ENCODE peak calls at places on chromosomes 12 and 14, in eight cellular contexts. M is glutamatergic neuron, C is NCI-H510A, D is HS-27A, I is EH, T is EL, F is LHCN-M2, R is neuronal stem cell. A is an unnamed sample.

GRCh38 chr12:53325539-53326061 is 4.2 kb upstream of the AAAS start:
- DNase-seq in M (peak; percentile 46), C (no peak), D (no peak), I (peak; percentile 24), T (peak; percentile 27), F (no peak), R (no peak), A (peak; percentile 66)

GRCh38 chr14:52399886-52400599 is 85.9 kb downstream of the PTGER2 start:
- DNase-seq in M (no peak), C (no peak), D (no peak), I (peak; percentile 63), T (no peak), F (peak; percentile 47), R (no peak), A (peak; percentile 43)

GRCh38 chr14:32473476-32473875 is 144.4 kb downstream of the AKAP6 start:
- DNase-seq in M (no peak), C (no peak), D (no peak), I (peak; percentile 84), T (peak; percentile 43), F (peak; percentile 54), R (no peak), A (peak; percentile 82)

GRCh38 chr12:6722863-6723262 is 983 bp upstream of the COPS7A start:
- DNase-seq in M (no peak), C (no peak), D (no peak), I (no peak), T (no peak), F (no peak), R (no peak), A (no peak)

GRCh38 chr14:101917413-101918124 is 46.8 kb upstream of the DYNC1H1 start:
- DNase-seq in M (peak; percentile 48), C (no peak), D (no peak), I (no peak), T (no peak), F (no peak), R (no peak), A (no peak)

GRCh38 chr14:54170301-54170700 is 213.7 kb upstream of the BMP4 start:
- DNase-seq in M (no peak), C (no peak), D (no peak), I (no peak), T (no peak), F (no peak), R (no peak), A (no peak)

GRCh38 chr14:64324461-64325255 is 30.5 kb upstream of the ESR2 start:
- DNase-seq in M (no peak), C (no peak), D (peak; percentile 24), I (peak; percentile 59), T (peak; percentile 45), F (peak; percentile 89), R (no peak), A (peak; percentile 43)

GRCh38 chr14:79809849-79810612 is 401.3 kb downstream of the DIO2 start:
- DNase-seq in M (no peak), C (no peak), D (no peak), I (peak; percentile 57), T (peak; percentile 53), F (peak; percentile 3), R (peak; percentile 8), A (peak; percentile 1)

GRCh38 chr14:38716871-38717270 is 386.2 kb downstream of the SEC23A start:
- DNase-seq in M (no peak), C (no peak), D (no peak), I (peak; percentile 10), T (no peak), F (peak; percentile 17), R (no peak), A (no peak)

GRCh38 chr14:68380304-68380840 is 412.5 kb downstream of the ZFP36L1 start:
- DNase-seq in M (no peak), C (no peak), D (no peak), I (peak; percentile 49), T (peak; percentile 16), F (no peak), R (no peak), A (peak; percentile 75)

GRCh38 chr12:104090685-104091084 is 26.4 kb downstream of the HCFC2 start:
- DNase-seq in M (no peak), C (no peak), D (no peak), I (no peak), T (no peak), F (no peak), R (no peak), A (peak; percentile 20)

GRCh38 chr12:31586703-31587102 is 4.2 kb downstream of the DENND5B start:
- DNase-seq in M (no peak), C (no peak), D (no peak), I (no peak), T (no peak), F (no peak), R (no peak), A (no peak)

GRCh38 chr12:76927170-76927784 is 48.5 kb upstream of the CSRP2 start:
- DNase-seq in M (peak; percentile 84), C (no peak), D (no peak), I (peak; percentile 64), T (peak; percentile 56), F (peak; percentile 67), R (peak; percentile 45), A (peak; percentile 64)

GRCh38 chr12:119841433-119842210 is 35.5 kb downstream of the CIT start:
- DNase-seq in M (no peak), C (no peak), D (no peak), I (peak; percentile 14), T (peak; percentile 15), F (peak; percentile 66), R (no peak), A (peak; percentile 13)

GRCh38 chr12:114241973-114242434 is 163.9 kb downstream of the TBX5 start:
- DNase-seq in M (no peak), C (no peak), D (no peak), I (no peak), T (no peak), F (no peak), R (no peak), A (peak; percentile 20)

GRCh38 chr12:78403136-78403535 is 461.4 kb upstream of the SYT1 start:
- DNase-seq in M (no peak), C (no peak), D (peak; percentile 75), I (peak; percentile 71), T (peak; percentile 86), F (peak; percentile 95), R (no peak), A (peak; percentile 67)

GRCh38 chr12:116381744-116382455 is 104.4 kb upstream of the MED13L start:
- DNase-seq in M (no peak), C (no peak), D (peak; percentile 92), I (peak; percentile 99), T (peak; percentile 98), F (peak; percentile 95), R (peak; percentile 82), A (peak; percentile 97)

GRCh38 chr12:121534495-121535148 is 46.2 kb downstream of the KDM2B start:
- DNase-seq in M (no peak), C (no peak), D (no peak), I (no peak), T (no peak), F (no peak), R (no peak), A (no peak)

GRCh38 chr14:45716506-45716905 is 463.5 kb upstream of the MIS18BP1 start:
- DNase-seq in M (peak; percentile 17), C (no peak), D (no peak), I (peak; percentile 1), T (no peak), F (peak; percentile 45), R (no peak), A (peak; percentile 5)

GRCh38 chr14:70893062-70893841 is 14.0 kb upstream of the PCNX1 start:
- DNase-seq in M (no peak), C (no peak), D (no peak), I (no peak), T (no peak), F (no peak), R (no peak), A (no peak)

GRCh38 chr12:68100241-68100640 is 59.3 kb downstream of the IFNG start:
- DNase-seq in M (no peak), C (no peak), D (no peak), I (no peak), T (no peak), F (peak; percentile 74), R (no peak), A (no peak)

GRCh38 chr12:24697769-24698168 is 251.1 kb downstream of the BCAT1 start:
- DNase-seq in M (no peak), C (no peak), D (no peak), I (no peak), T (no peak), F (no peak), R (no peak), A (no peak)

GRCh38 chr14:58638231-58639205 is 756 bp downstream of the DACT1 start:
- DNase-seq in M (peak; percentile 43), C (no peak), D (no peak), I (peak; percentile 49), T (peak; percentile 47), F (peak; percentile 15), R (peak; percentile 33), A (peak; percentile 75)

GRCh38 chr12:50647479-50647878 is 116.4 kb upstream of the ATF1 start:
- DNase-seq in M (no peak), C (no peak), D (no peak), I (peak; percentile 29), T (peak; percentile 25), F (peak; percentile 6), R (no peak), A (peak; percentile 52)